ENCODE peak calls at places on chromosomes 5 and 9, in four cellular contexts. H, W, C and F are unnamed samples.

GRCh38 chr5:169161022-169161680 is 139.8 kb downstream of the SLIT3 start:
- DNase-seq in H (no peak), W (peak; percentile 63), C (peak; percentile 18), F (peak; percentile 99)

GRCh38 chr9:138103111-138103823 is 225.7 kb downstream of the CACNA1B start:
- DNase-seq in H (peak; percentile 9), W (no peak), C (peak; percentile 7), F (no peak)

GRCh38 chr5:34838785-34839714 is at the start of gene TTC23L:
- DNase-seq in H (peak; percentile 91), W (peak; percentile 54), C (peak; percentile 91), F (peak; percentile 75)

GRCh38 chr5:150672237-150672883 is 11.3 kb downstream of the MYOZ3 start:
- DNase-seq in H (peak; percentile 47), W (no peak), C (peak; percentile 52), F (no peak)

GRCh38 chr5:149135536-149136201 is 5.6 kb upstream of the ABLIM3 start:
- DNase-seq in H (no peak), W (no peak), C (no peak), F (peak; percentile 79)

GRCh38 chr9:3329361-3329760 is 196.4 kb downstream of the RFX3 start:
- DNase-seq in H (no peak), W (no peak), C (no peak), F (peak; percentile 11)

GRCh38 chr9:136666364-136667216 is 3.9 kb downstream of the EGFL7 start:
- DNase-seq in H (no peak), W (no peak), C (no peak), F (no peak)

GRCh38 chr5:53302524-53302923 is 177.9 kb upstream of the FST start:
- DNase-seq in H (no peak), W (peak; percentile 51), C (no peak), F (peak; percentile 72)

GRCh38 chr9:84003246-84003645 is 22.6 kb downstream of the RMI1 start:
- DNase-seq in H (no peak), W (no peak), C (no peak), F (no peak)

GRCh38 chr5:180803181-180804128 is 849 bp upstream of the MGAT1 start:
- DNase-seq in H (peak; percentile 69), W (no peak), C (peak; percentile 75), F (peak; percentile 61)

GRCh38 chr5:160293901-160294561 is 18.3 kb downstream of the CCNJL start:
- DNase-seq in H (peak; percentile 25), W (no peak), C (no peak), F (no peak)

GRCh38 chr5:94188725-94189124 is 429.7 kb downstream of the KIAA0825 start:
- DNase-seq in H (no peak), W (no peak), C (no peak), F (no peak)

GRCh38 chr9:34572092-34572491 is 17.4 kb downstream of the CNTFR start:
- DNase-seq in H (no peak), W (no peak), C (peak; percentile 89), F (no peak)

GRCh38 chr5:68673451-68674180 is 420.2 kb upstream of the SLC30A5 start:
- DNase-seq in H (no peak), W (no peak), C (no peak), F (no peak)

GRCh38 chr5:114447084-114447773 is 85.4 kb downstream of the KCNN2 start:
- DNase-seq in H (no peak), W (no peak), C (no peak), F (no peak)

GRCh38 chr5:12658871-12659446 is 754.7 kb upstream of the CTNND2 start:
- DNase-seq in H (no peak), W (no peak), C (no peak), F (no peak)

GRCh38 chr9:136676297-136676794 is 10.9 kb downstream of the AGPAT2 start:
- DNase-seq in H (no peak), W (no peak), C (no peak), F (no peak)

GRCh38 chr5:127068771-127069330 is 4.5 kb downstream of the C5orf63 start:
- DNase-seq in H (no peak), W (peak; percentile 24), C (no peak), F (peak; percentile 47)

GRCh38 chr5:160231789-160232342 is 2.6 kb downstream of the FABP6 start:
- DNase-seq in H (no peak), W (no peak), C (no peak), F (no peak)

GRCh38 chr9:87381050-87381711 is 116.5 kb upstream of the DAPK1 start:
- DNase-seq in H (no peak), W (no peak), C (no peak), F (peak; percentile 97)

GRCh38 chr9:69412741-69413150 is 87.7 kb downstream of the ENTREP1 start:
- DNase-seq in H (peak; percentile 73), W (peak; percentile 31), C (peak; percentile 59), F (peak; percentile 69)

GRCh38 chr5:11334404-11334803 is 569.8 kb downstream of the CTNND2 start:
- DNase-seq in H (no peak), W (no peak), C (no peak), F (no peak)

GRCh38 chr5:11324521-11325289 is 563.7 kb upstream of the DAP start:
- DNase-seq in H (no peak), W (no peak), C (no peak), F (no peak)

DNA sequence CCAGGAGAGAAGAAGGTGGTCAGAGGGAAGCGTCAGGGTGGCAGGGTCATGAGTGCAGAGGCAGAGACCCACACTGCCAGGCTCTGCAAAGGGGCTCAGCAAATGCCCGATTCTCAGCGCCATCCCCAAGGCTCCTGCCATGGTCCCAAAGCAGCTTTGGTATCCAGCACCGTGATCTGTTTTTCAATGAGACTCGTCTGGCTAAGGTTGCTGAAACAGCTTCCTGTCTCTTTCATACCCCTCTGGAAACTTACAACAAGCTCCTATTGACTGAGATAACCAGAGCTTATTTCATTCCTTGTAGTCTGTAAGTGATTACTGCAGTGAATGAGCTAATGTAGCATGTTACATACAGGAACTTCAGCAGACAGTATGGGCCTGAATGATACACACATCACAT is 568.6 kb upstream of the DAP start:
- DNase-seq in H (no peak), W (no peak), C (no peak), F (no peak)
- H3K4me3 ChIP-seq in H (no peak overlapping the region), W (no peak overlapping the region), C (no peak overlapping the region), F (no peak overlapping the region)

GRCh38 chr5:132184588-132184987 is 43.1 kb downstream of the P4HA2 start:
- DNase-seq in H (no peak), W (no peak), C (no peak), F (no peak)

GRCh38 chr5:132193165-132193694 is 34.4 kb downstream of the P4HA2 start:
- DNase-seq in H (no peak), W (no peak), C (no peak), F (no peak)

GRCh38 chr5:132195727-132196126 is 31.9 kb downstream of the P4HA2 start:
- DNase-seq in H (no peak), W (no peak), C (peak; percentile 6), F (no peak)

GRCh38 chr5:132190161-132190817 is 37.4 kb downstream of the P4HA2 start:
- DNase-seq in H (no peak), W (peak; percentile 61), C (no peak), F (peak; percentile 76)
- TF ChIP-seq CTCF in H (peak; percentile 28), W (peak; percentile 84), C (peak; percentile 59), F (peak; percentile 93)

GRCh38 chr9:133955821-133956411 is 36.2 kb downstream of the VAV2 start:
- DNase-seq in H (no peak), W (no peak), C (no peak), F (peak; percentile 22)

GRCh38 chr9:133958756-133959155 is 33.4 kb downstream of the VAV2 start:
- DNase-seq in H (no peak), W (no peak), C (no peak), F (no peak)

GRCh38 chr9:133954862-133955529 is 37.1 kb downstream of the VAV2 start:
- DNase-seq in H (no peak), W (no peak), C (no peak), F (no peak)

GRCh38 chr9:133957328-133957727 is 34.8 kb downstream of the VAV2 start:
- DNase-seq in H (no peak), W (no peak), C (no peak), F (no peak)

DNA sequence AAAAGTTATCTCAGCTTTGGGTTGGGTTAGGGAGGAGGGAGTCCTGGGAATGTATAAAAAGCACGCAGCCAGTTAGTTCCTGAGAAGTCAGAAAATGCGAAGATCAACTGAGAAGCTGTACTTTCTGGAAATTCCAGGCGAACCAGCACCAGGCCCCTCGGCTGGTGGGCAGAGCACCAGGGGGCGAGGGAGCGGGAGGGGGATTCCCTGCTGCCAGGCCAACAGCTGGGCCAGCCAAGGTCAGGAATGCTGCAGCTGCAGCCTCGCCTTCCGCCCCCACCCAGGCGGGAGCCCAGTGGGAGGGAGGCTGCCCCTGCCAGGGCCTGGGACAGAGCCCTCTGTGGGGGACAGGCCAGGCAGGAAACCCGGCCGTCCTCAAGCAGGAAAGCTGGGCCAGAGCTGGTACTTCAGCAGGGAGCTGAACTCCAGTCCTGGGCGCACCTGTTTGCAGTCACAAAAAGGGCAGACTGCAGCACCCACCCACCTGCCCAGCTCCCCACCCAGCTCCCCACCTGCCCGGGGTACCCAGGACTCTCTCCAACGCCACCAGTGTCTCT is 35.5 kb downstream of the VAV2 start:
- DNase-seq in H (no peak), W (no peak), C (no peak), F (peak; percentile 36)
- H3K4me3 ChIP-seq in H (no peak overlapping the region), W (no peak overlapping the region), C (no peak overlapping the region), F (no peak overlapping the region)

GRCh38 chr5:177497297-177498012 is at the start of gene PDLIM7:
- DNase-seq in H (peak; percentile 98), W (peak; percentile 85), C (peak; percentile 96), F (peak; percentile 97)
- TF ChIP-seq CTCF in H (no peak), W (peak; percentile 9), C (no peak), F (peak; percentile 11)

GRCh38 chr5:140631831-140632365 is 1.1 kb downstream of the CD14 start:
- DNase-seq in H (no peak), W (no peak), C (peak; percentile 48), F (no peak)
- H3K4me3 ChIP-seq in H (peak overlapping the region; percentile 54), W (peak overlapping the region; percentile 41), C (peak overlapping the region; percentile 47), F (peak overlapping the region; percentile 59)

GRCh38 chr9:124009835-124010226 is 1.7 kb upstream of the LHX2 start:
- DNase-seq in H (no peak), W (no peak), C (no peak), F (no peak)
- TF ChIP-seq CTCF in H (no peak), W (no peak), C (no peak), F (no peak)

DNA sequence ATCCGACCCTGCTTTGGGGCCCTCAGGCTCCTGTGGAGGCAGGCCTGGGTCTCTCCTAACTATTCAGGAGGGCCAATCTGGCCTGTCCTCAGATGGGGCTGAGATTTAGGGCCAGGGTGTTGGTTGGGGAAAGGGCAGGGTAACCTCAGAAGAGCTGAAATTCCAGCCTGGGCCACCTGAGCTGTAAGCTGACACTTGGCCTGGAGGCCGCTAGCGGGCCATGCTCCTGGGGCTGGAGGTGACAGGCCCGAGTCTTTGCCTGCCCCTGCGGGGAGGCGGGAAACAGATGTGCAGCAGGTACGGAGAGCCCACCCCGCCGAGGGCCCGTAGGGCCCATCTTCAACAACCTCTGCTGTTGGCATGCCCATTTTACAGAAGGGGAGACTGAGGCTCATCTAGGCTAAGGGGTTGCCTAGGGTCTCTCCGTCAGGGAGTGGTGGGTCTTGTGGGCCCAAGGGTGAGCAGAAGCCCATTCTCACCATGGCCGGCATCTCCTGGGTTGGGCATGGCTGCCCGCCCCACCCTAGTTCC is 69.5 kb downstream of the RXRA start:
- DNase-seq in H (no peak), W (no peak), C (no peak), F (no peak)
- H3K4me3 ChIP-seq in H (no peak overlapping the region), W (no peak overlapping the region), C (no peak overlapping the region), F (no peak overlapping the region)